ENCODE peak calls at places on chromosome 19, in five cellular contexts. K is heart left ventricle, J is dorsolateral prefrontal cortex, Y is GM10248, D is psoas muscle. W is an unnamed sample.

GRCh38 chr19:3950871-3951861 is 18.3 kb downstream of the NMRK2 start:
- DNase-seq in K (peak), J (no peak), Y (no peak), D (peak), W (peak)

GRCh38 chr19:9936151-9937000 is at the start of gene OLFM2:
- DNase-seq in K (no peak), J (no peak), Y (peak), D (peak), W (peak)

GRCh38 chr19:15702590-15702930 is 25.3 kb upstream of the OR10H2 start:
- DNase-seq in K (peak), J (no peak), Y (no peak), D (peak), W (peak)

GRCh38 chr19:49997709-49998108 is 27.5 kb downstream of the VRK3 start:
- DNase-seq in K (no peak), J (no peak), Y (peak), D (no peak), W (peak)

GRCh38 chr19:11699931-11700794 is 38.6 kb downstream of the ZNF823 start:
- DNase-seq in K (no peak), J (no peak), Y (no peak), D (no peak), W (peak)

GRCh38 chr19:21765151-21765550 is 2.2 kb downstream of the ZNF100 start:
- DNase-seq in K (no peak), J (no peak), Y (no peak), D (no peak), W (peak)

GRCh38 chr19:10836478-10837325 is 690 bp upstream of the TMED1 start:
- DNase-seq in K (peak), J (peak), Y (peak), D (peak), W (peak)

GRCh38 chr19:43700368-43701015 is 15.4 kb upstream of the IRGC start:
- DNase-seq in K (no peak), J (peak), Y (no peak), D (peak), W (peak)

GRCh38 chr19:3670796-3671679 is 29.2 kb downstream of the PIP5K1C start:
- DNase-seq in K (peak), J (no peak), Y (peak), D (peak), W (peak)

GRCh38 chr19:1055886-1056620 is 10.9 kb upstream of the ARHGAP45 start:
- DNase-seq in K (no peak), J (no peak), Y (no peak), D (no peak), W (no peak)

GRCh38 chr19:39212377-39212742 is 8.3 kb upstream of the SYCN start:
- DNase-seq in K (no peak), J (no peak), Y (no peak), D (no peak), W (peak)

GRCh38 chr19:34313188-34313587 is 51.8 kb upstream of the GPI start:
- DNase-seq in K (no peak), J (no peak), Y (no peak), D (no peak), W (no peak)

GRCh38 chr19:18850560-18851375 is 19.0 kb downstream of the UPF1 start:
- DNase-seq in K (no peak), J (no peak), Y (no peak), D (no peak), W (no peak)

GRCh38 chr19:19285723-19286122 is 12.6 kb upstream of the TM6SF2 start:
- DNase-seq in K (no peak), J (no peak), Y (no peak), D (no peak), W (no peak)

GRCh38 chr19:15631817-15632216 is 8.9 kb upstream of the CYP4F3 start:
- DNase-seq in K (no peak), J (no peak), Y (no peak), D (no peak), W (peak)

GRCh38 chr19:5035817-5036732 is 67.2 kb downstream of the KDM4B start:
- DNase-seq in K (no peak), J (peak), Y (no peak), D (no peak), W (no peak)

GRCh38 chr19:58349590-58349989 is 3.7 kb downstream of the A1BG start:
- DNase-seq in K (no peak), J (no peak), Y (no peak), D (no peak), W (no peak)

GRCh38 chr19:11693505-11694499 is 44.9 kb downstream of the ZNF823 start:
- DNase-seq in K (no peak), J (no peak), Y (no peak), D (no peak), W (no peak)

GRCh38 chr19:7083076-7083956 is 13.8 kb downstream of the ZNF557 start:
- DNase-seq in K (no peak), J (no peak), Y (no peak), D (no peak), W (peak)

GRCh38 chr19:12838893-12839656 is 760 bp downstream of the MAST1 start:
- DNase-seq in K (no peak), J (no peak), Y (no peak), D (no peak), W (peak)

GRCh38 chr19:12836529-12836863 is 1.8 kb upstream of the MAST1 start:
- DNase-seq in K (no peak), J (no peak), Y (no peak), D (no peak), W (no peak)

GRCh38 chr19:12837225-12837624 is 1.1 kb upstream of the MAST1 start:
- DNase-seq in K (no peak), J (no peak), Y (no peak), D (no peak), W (peak)

GRCh38 chr19:12840091-12841079 is 2.1 kb downstream of the MAST1 start:
- DNase-seq in K (no peak), J (peak), Y (peak), D (peak), W (peak)

DNA sequence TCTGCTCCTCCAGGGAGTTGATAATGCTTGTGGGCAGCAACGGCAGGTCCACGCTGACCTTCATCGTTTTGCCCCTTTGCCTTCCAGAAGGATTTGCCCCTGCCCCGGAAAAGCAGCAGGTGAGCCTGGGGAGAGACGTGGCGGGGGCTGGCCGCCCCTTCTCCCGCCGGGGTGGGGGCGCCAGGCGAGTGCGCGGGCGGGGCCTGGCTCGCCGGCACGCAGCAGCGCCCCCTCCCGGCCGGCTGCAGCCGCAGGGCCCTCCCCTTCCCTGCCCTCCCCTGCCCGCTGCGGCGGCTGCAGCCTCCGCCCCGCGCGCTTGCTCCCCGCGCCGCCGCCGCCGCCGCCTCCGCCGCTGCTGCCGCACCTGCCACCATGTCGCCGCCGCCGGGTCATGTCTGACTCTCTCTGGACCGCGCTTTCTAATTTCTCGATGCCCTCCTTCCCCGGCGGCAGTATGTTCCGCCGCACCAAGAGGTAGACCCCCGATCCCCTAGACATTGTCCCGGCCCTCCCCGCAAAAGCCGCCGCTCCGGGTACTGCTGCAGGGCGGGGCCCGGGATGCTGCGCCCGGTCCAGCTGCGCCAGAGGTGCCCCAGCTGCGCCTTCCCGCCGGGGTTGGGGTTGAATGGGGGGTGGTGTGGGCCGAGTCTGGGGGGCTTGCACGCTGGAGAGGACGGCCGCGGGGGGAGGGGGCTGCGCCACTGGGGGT is at the start of gene MAST1:
- DNase-seq in K (no peak), J (peak), Y (peak), D (peak), W (peak)
- TF ChIP-seq CTCF in K (peak), J (peak), Y (peak), D (peak), W (peak)

GRCh38 chr19:48117515-48118330 is 7.1 kb upstream of the PLA2G4C start:
- DNase-seq in K (no peak), J (no peak), Y (no peak), D (no peak), W (no peak)
- TF ChIP-seq CTCF in K (no peak), J (no peak), Y (no peak), D (no peak), W (no peak)

GRCh38 chr19:2362039-2362969 is 2.2 kb downstream of the TMPRSS9 start:
- DNase-seq in K (no peak), J (no peak), Y (no peak), D (no peak), W (no peak)
- TF ChIP-seq CTCF in K (no peak), J (no peak), Y (no peak), D (no peak), W (no peak)

GRCh38 chr19:38172001-38172400 is 52.0 kb downstream of the DPF1 start:
- DNase-seq in K (no peak), J (peak), Y (no peak), D (peak), W (no peak)
- TF ChIP-seq CTCF in K (no peak), J (no peak), Y (no peak), D (no peak), W (no peak)

GRCh38 chr19:17215125-17215971 is at the start of gene USE1:
- DNase-seq in K (peak), J (peak), Y (peak), D (peak), W (peak)
- TF ChIP-seq CTCF in K (no peak), J (no peak), Y (no peak), D (no peak), W (no peak)

GRCh38 chr19:51570962-51571575 is at the start of gene ZNF175:
- DNase-seq in K (peak), J (peak), Y (peak), D (peak), W (peak)
- TF ChIP-seq CTCF in K (no peak), J (peak), Y (no peak), D (no peak), W (no peak)

DNA sequence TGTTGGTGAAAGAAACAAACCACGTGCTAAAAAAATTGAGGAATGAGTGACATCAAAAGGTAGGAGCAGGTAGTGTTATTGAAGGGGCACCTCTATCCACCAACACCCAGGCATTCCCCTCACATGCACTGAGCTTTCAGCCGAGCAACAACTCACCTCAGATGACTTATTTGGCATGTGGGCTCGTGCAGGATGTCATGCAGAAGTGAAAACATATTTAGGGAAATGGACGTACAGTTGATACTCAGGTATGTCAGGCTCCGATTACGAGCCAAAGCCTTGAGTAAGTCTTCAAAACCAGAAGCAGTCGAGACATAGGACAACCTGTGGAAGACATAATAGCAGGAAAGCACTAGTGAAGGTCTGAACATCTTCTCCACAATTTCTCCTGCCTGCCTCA is 30.4 kb downstream of the NLRP11 start:
- DNase-seq in K (no peak), J (no peak), Y (no peak), D (no peak), W (no peak)
- TF ChIP-seq CTCF in K (no peak), J (no peak), Y (no peak), D (no peak), W (no peak)